ENCODE peak calls at places on chromosomes 2 and 18, in ten cellular contexts. E is RWPE2, J is adrenal gland, N is mammary epithelial cell, P is transverse colon, I is aorta, X is HCT116, V is MM.1S, Q is heart right ventricle, O is left lung. C is an unnamed sample. For H3K27me3 and H3K4me1, the result is how much of the 10 kb centered on the place peaks cover.

GRCh38 chr18:77343846-77344527 is 94.3 kb downstream of the GALR1 start:
- DNase-seq in E (no peak), J (no peak), N (no peak), P (no peak), I (no peak), X (no peak), V (no peak), Q (no peak), O (no peak), C (no peak)

GRCh38 chr2:190267302-190267701 is 52.3 kb downstream of the HIBCH start:
- DNase-seq in E (no peak), J (peak), N (peak), P (no peak), I (no peak), X (peak), V (no peak), Q (no peak), O (no peak), C (peak)

GRCh38 chr2:16102976-16103380 is 162.6 kb downstream of the MYCN start:
- DNase-seq in E (no peak), J (no peak), N (no peak), P (peak), I (no peak), X (no peak), V (no peak), Q (no peak), O (no peak), C (no peak)

GRCh38 chr18:50986360-50987087 is 18.7 kb downstream of the ELAC1 start:
- DNase-seq in E (no peak), J (no peak), N (no peak), P (no peak), I (no peak), X (no peak), V (no peak), Q (no peak), O (no peak), C (no peak)

GRCh38 chr2:191954446-191954845 is 107.6 kb upstream of the CAVIN2 start:
- DNase-seq in E (no peak), J (no peak), N (no peak), P (no peak), I (no peak), X (no peak), V (no peak), Q (no peak), O (no peak), C (no peak)

GRCh38 chr2:98390571-98391476 is 44.6 kb downstream of the CNGA3 start:
- DNase-seq in E (no peak), J (no peak), N (no peak), P (no peak), I (no peak), X (no peak), V (no peak), Q (no peak), O (no peak), C (no peak)

GRCh38 chr2:218008060-218009040 is 5.6 kb upstream of the TNS1 start:
- DNase-seq in E (no peak), J (no peak), N (no peak), P (no peak), I (no peak), X (no peak), V (no peak), Q (no peak), O (no peak), C (no peak)

GRCh38 chr2:237459741-237460174 is 27.3 kb upstream of the MLPH start:
- DNase-seq in E (no peak), J (no peak), N (peak), P (no peak), I (no peak), X (no peak), V (no peak), Q (no peak), O (no peak), C (no peak)

GRCh38 chr2:119025762-119026351 is 83.9 kb downstream of the MARCO start:
- DNase-seq in E (no peak), J (no peak), N (no peak), P (no peak), I (no peak), X (no peak), V (no peak), Q (no peak), O (no peak), C (no peak)

GRCh38 chr2:119024152-119024551 is 82.2 kb downstream of the MARCO start:
- DNase-seq in E (no peak), J (no peak), N (no peak), P (no peak), I (no peak), X (no peak), V (no peak), Q (no peak), O (no peak), C (no peak)

GRCh38 chr2:119024568-119024967 is 82.6 kb downstream of the MARCO start:
- DNase-seq in E (no peak), J (no peak), N (no peak), P (no peak), I (no peak), X (no peak), V (no peak), Q (no peak), O (no peak), C (no peak)

GRCh38 chr2:119023534-119023933 is 81.5 kb downstream of the MARCO start:
- DNase-seq in E (no peak), J (no peak), N (no peak), P (no peak), I (no peak), X (no peak), V (no peak), Q (no peak), O (no peak), C (no peak)

DNA sequence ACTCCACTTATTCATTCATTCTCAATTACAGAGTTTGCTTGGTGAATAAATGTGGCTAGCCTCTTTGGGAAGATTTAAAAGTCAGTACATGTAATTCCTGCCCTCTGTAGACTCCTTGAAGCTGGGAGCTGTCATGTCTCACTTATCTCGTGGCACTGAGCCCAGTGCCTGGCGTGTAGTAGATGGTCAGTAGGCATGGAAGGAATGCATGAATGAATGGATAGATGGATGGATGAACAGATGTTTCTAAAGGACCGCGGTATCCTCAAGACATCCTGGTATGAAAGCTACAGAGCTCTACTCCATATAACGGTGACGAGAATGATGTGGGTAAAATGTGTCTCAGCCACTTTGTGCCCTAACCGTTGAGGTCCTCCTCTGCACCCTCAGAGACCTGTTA is 83.0 kb downstream of the MARCO start:
- DNase-seq in E (no peak), J (no peak), N (no peak), P (no peak), I (no peak), X (no peak), V (no peak), Q (no peak), O (no peak), C (no peak)
- H3K27me3 ChIP-seq in E (under half), J (under half), N (under half), P (under half), I (under half), X (under half), V (under half), Q (under half), O (under half), C (under half)

GRCh38 chr2:26770986-26771586 is 7.0 kb downstream of the SLC35F6 start:
- DNase-seq in E (peak), J (peak), N (peak), P (peak), I (peak), X (no peak), V (no peak), Q (peak), O (peak), C (no peak)
- H3K27ac ChIP-seq in E (peak), J (peak), N (peak), P (peak), I (no peak), X (peak), V (no peak), Q (peak), O (peak), C (no peak)

GRCh38 chr18:62729487-62730386 is 14.4 kb downstream of the PHLPP1 start:
- DNase-seq in E (no peak), J (no peak), N (no peak), P (no peak), I (no peak), X (no peak), V (peak), Q (no peak), O (no peak), C (no peak)
- H3K4me1 ChIP-seq in E (under half), J (under half), N (under half), P (under half), I (under half), X (under half), V (under half), Q (under half), O (under half), C (under half)

GRCh38 chr2:60565472-60565871 is 12.0 kb upstream of the BCL11A start:
- DNase-seq in E (no peak), J (peak), N (no peak), P (peak), I (no peak), X (peak), V (peak), Q (no peak), O (no peak), C (no peak)
- H3K27me3 ChIP-seq in E (under half), J (under half), N (under half), P (half or more), I (under half), X (half or more), V (under half), Q (half or more), O (half or more), C (half or more)

GRCh38 chr2:39421354-39421753 is 15.7 kb downstream of the MAP4K3 start:
- DNase-seq in E (no peak), J (no peak), N (no peak), P (no peak), I (no peak), X (no peak), V (no peak), Q (no peak), O (no peak), C (no peak)
- H3K27ac ChIP-seq in E (no peak), J (no peak), N (no peak), P (no peak), I (no peak), X (no peak), V (no peak), Q (no peak), O (no peak), C (no peak)

GRCh38 chr2:54609241-54609640 is 114.2 kb upstream of the EML6 start:
- DNase-seq in E (no peak), J (no peak), N (no peak), P (no peak), I (no peak), X (no peak), V (no peak), Q (no peak), O (no peak), C (no peak)

GRCh38 chr2:54609647-54610046 is 113.8 kb upstream of the EML6 start:
- DNase-seq in E (no peak), J (no peak), N (no peak), P (no peak), I (no peak), X (no peak), V (no peak), Q (no peak), O (no peak), C (no peak)

GRCh38 chr2:54605836-54606235 is 117.6 kb upstream of the EML6 start:
- DNase-seq in E (no peak), J (no peak), N (no peak), P (no peak), I (no peak), X (no peak), V (no peak), Q (no peak), O (no peak), C (no peak)

GRCh38 chr2:54606393-54606973 is 117.0 kb upstream of the EML6 start:
- DNase-seq in E (no peak), J (peak), N (no peak), P (no peak), I (no peak), X (no peak), V (no peak), Q (no peak), O (no peak), C (no peak)

DNA sequence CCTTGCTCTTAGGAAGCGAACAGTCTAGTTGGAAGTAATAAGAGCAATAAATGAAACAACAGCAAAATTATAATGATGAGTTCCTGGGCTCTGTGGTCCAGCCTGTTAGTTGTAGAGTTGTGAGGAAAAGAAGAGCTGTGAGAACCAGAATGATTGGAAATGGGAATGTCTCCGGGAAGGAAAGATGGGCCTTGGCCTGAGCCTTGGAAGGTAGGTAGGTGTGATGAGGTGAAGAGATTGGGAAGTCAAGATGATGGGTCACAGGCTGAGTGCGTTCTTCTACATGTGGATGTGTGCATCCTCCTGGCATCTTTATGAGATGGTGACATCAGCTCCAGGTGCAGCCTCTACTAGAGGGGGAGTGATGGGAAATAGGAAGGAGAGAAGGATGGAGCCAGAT is 115.2 kb upstream of the EML6 start:
- DNase-seq in E (no peak), J (no peak), N (no peak), P (no peak), I (no peak), X (no peak), V (no peak), Q (no peak), O (no peak), C (no peak)
- H3K4me1 ChIP-seq in E (under half), J (half or more), N (under half), P (under half), I (under half), X (under half), V (under half), Q (half or more), O (half or more), C (under half)

GRCh38 chr2:170714156-170715061 is 728 bp upstream of the SP5 start:
- DNase-seq in E (no peak), J (peak), N (no peak), P (peak), I (peak), X (no peak), V (peak), Q (peak), O (peak), C (peak)

GRCh38 chr2:170715062-170715931 is at the start of gene SP5:
- DNase-seq in E (peak), J (peak), N (no peak), P (peak), I (peak), X (peak), V (peak), Q (peak), O (peak), C (peak)

GRCh38 chr2:170712653-170713279 is 2.4 kb upstream of the SP5 start:
- DNase-seq in E (no peak), J (no peak), N (no peak), P (no peak), I (no peak), X (no peak), V (no peak), Q (no peak), O (no peak), C (no peak)

GRCh38 chr2:170711774-170712652 is 3.1 kb upstream of the SP5 start:
- DNase-seq in E (peak), J (peak), N (no peak), P (no peak), I (peak), X (no peak), V (no peak), Q (no peak), O (no peak), C (no peak)

DNA sequence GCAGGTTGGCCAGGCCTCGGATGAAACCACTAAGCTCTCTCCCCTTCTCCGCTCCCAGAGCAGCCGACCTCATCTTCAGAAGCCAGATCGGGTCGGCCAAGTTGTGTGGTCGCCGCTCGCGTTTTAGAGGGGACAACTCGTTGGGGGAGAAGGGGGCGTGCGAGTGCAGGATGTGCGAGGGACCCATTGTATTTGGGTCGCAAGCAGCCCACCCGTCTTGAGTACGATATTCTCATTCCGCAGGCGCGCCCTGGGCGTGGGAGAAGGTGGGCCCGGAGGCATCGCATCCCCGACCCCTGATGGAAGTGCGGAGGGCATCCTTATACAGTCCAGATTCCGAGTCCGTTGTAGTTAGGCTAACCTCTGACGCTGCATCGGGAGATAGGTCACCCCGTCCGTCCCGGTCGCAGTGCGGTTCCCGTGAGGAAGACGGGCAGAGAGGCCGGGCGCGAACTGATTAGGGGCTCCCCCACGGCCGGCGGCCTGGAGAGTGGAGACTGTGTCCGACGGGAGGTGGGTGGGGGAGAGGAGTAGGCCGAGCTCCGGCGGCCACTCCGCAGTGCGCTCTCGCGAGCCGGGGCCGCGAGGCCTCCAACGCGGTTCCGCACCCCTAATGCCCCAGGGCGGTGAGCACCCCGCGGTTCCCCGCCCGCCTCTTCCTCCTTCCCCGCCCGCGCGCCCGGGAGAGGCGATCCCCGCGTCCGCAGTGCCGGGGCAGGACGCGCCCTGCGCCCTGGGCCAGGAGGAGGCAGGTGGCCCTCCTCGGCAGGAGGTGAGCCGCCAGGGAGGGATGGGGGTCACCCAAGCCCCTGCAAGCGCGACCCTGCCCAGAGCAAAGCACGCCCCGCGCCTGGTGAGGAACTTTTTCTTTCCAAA is 1.6 kb upstream of the SP5 start:
- DNase-seq in E (peak), J (no peak), N (no peak), P (peak), I (peak), X (no peak), V (no peak), Q (peak), O (peak), C (no peak)
- H3K27me3 ChIP-seq in E (under half), J (under half), N (half or more), P (half or more), I (under half), X (under half), V (under half), Q (half or more), O (half or more), C (under half)